ENCODE peak calls at places on chromosomes 5 and 9, in five cellular contexts. H is HCT116, W is HepG2, G is K562, K is GM12878. M is an unnamed sample.

GRCh38 chr5:177378884-177379883 is 5.0 kb upstream of the SLC34A1 start:
- DNase-seq in H (no peak), W (peak), G (peak), K (no peak), M (no peak)

GRCh38 chr5:80963966-80964481 is 3.9 kb downstream of the RASGRF2 start:
- DNase-seq in H (no peak), W (no peak), G (no peak), K (no peak), M (no peak)

GRCh38 chr5:77066823-77067442 is 20.2 kb downstream of the ZBED3 start:
- DNase-seq in H (no peak), W (no peak), G (no peak), K (no peak), M (no peak)

GRCh38 chr9:87194471-87194870 is 247.2 kb upstream of the GAS1 start:
- DNase-seq in H (no peak), W (no peak), G (no peak), K (no peak), M (no peak)

GRCh38 chr5:108387756-108388155 is 5.9 kb upstream of the FBXL17 start:
- DNase-seq in H (no peak), W (no peak), G (no peak), K (no peak), M (no peak)

GRCh38 chr9:385818-386398 is 171.2 kb downstream of the DOCK8 start:
- DNase-seq in H (peak), W (peak), G (peak), K (no peak), M (no peak)

GRCh38 chr5:172800088-172800551 is 29.1 kb upstream of the DUSP1 start:
- DNase-seq in H (no peak), W (no peak), G (no peak), K (no peak), M (no peak)

GRCh38 chr9:4547016-4547415 is 56.7 kb downstream of the SLC1A1 start:
- DNase-seq in H (no peak), W (no peak), G (no peak), K (no peak), M (no peak)

GRCh38 chr5:159099049-159099760 is 511 bp downstream of the EBF1 start:
- DNase-seq in H (no peak), W (no peak), G (peak), K (no peak), M (peak)

GRCh38 chr5:80387063-80387768 is 20.6 kb upstream of the ZFYVE16 start:
- DNase-seq in H (no peak), W (no peak), G (no peak), K (no peak), M (no peak)

GRCh38 chr5:160835376-160835775 is 16.6 kb downstream of the ATP10B start:
- DNase-seq in H (no peak), W (no peak), G (no peak), K (no peak), M (no peak)

GRCh38 chr5:173391031-173391430 is 62.8 kb upstream of the STC2 start:
- DNase-seq in H (no peak), W (no peak), G (no peak), K (no peak), M (no peak)

GRCh38 chr9:127267793-127268507 is 3.4 kb downstream of the GARNL3 start:
- DNase-seq in H (no peak), W (no peak), G (no peak), K (peak), M (no peak)

GRCh38 chr5:151215546-151215880 is 8.4 kb downstream of the CCDC69 start:
- DNase-seq in H (no peak), W (no peak), G (no peak), K (no peak), M (no peak)

GRCh38 chr5:161846731-161847130 is 1.2 kb upstream of the GABRA1 start:
- DNase-seq in H (no peak), W (no peak), G (no peak), K (no peak), M (peak)

GRCh38 chr9:115008536-115008935 is 78.1 kb upstream of the TNFSF8 start:
- DNase-seq in H (no peak), W (no peak), G (no peak), K (no peak), M (no peak)

GRCh38 chr5:114223866-114224265 is 138.0 kb upstream of the KCNN2 start:
- DNase-seq in H (peak), W (peak), G (peak), K (no peak), M (no peak)

GRCh38 chr5:1123418-1124147 is 11.7 kb upstream of the SLC12A7 start:
- DNase-seq in H (no peak), W (no peak), G (no peak), K (no peak), M (no peak)

GRCh38 chr9:11199335-11199734 is 586.5 kb upstream of the PTPRD start:
- DNase-seq in H (no peak), W (no peak), G (no peak), K (no peak), M (no peak)

GRCh38 chr5:119367502-119368237 is 11.9 kb downstream of the TNFAIP8 start:
- DNase-seq in H (no peak), W (peak), G (no peak), K (peak), M (no peak)

GRCh38 chr5:59540366-59540765 is 353.2 kb downstream of the PDE4D start:
- DNase-seq in H (no peak), W (no peak), G (no peak), K (no peak), M (no peak)

GRCh38 chr9:88898033-88898432 is 93.2 kb upstream of the S1PR3 start:
- DNase-seq in H (no peak), W (no peak), G (no peak), K (no peak), M (no peak)

GRCh38 chr5:135678640-135679268 is 100.0 kb upstream of the CXCL14 start:
- DNase-seq in H (no peak), W (no peak), G (no peak), K (no peak), M (no peak)

GRCh38 chr5:68250662-68251298 is 35.2 kb downstream of the PIK3R1 start:
- DNase-seq in H (no peak), W (no peak), G (no peak), K (no peak), M (no peak)

GRCh38 chr5:83342475-83342874 is 129.1 kb upstream of the VCAN start:
- DNase-seq in H (no peak), W (no peak), G (no peak), K (no peak), M (no peak)

GRCh38 chr9:110440796-110441195 is 103.1 kb upstream of the TXNDC8 start:
- DNase-seq in H (no peak), W (no peak), G (no peak), K (no peak), M (no peak)

GRCh38 chr5:151700816-151701215 is 14.1 kb upstream of the SPARC start:
- DNase-seq in H (no peak), W (no peak), G (no peak), K (peak), M (no peak)

GRCh38 chr9:17600962-17601593 is 22.2 kb downstream of the SH3GL2 start:
- DNase-seq in H (no peak), W (no peak), G (no peak), K (no peak), M (no peak)

GRCh38 chr5:14771195-14771594 is 100.4 kb downstream of the ANKH start:
- DNase-seq in H (no peak), W (no peak), G (no peak), K (no peak), M (no peak)

GRCh38 chr5:13985736-13986418 is 41.4 kb upstream of the DNAH5 start:
- DNase-seq in H (peak), W (peak), G (no peak), K (no peak), M (no peak)

GRCh38 chr9:85522459-85523092 is 219.2 kb downstream of the AGTPBP1 start:
- DNase-seq in H (no peak), W (no peak), G (no peak), K (no peak), M (peak)

GRCh38 chr9:137715321-137715720 is 96.5 kb downstream of the EHMT1 start:
- DNase-seq in H (no peak), W (no peak), G (no peak), K (no peak), M (no peak)

GRCh38 chr5:35677878-35678277 is 60.2 kb downstream of the SPEF2 start:
- DNase-seq in H (no peak), W (no peak), G (no peak), K (no peak), M (no peak)

GRCh38 chr9:114278881-114279570 is 43.9 kb upstream of the ORM1 start:
- DNase-seq in H (peak), W (no peak), G (no peak), K (no peak), M (peak)

GRCh38 chr5:117177302-117177701 is 602.7 kb upstream of the SEMA6A start:
- DNase-seq in H (peak), W (peak), G (no peak), K (no peak), M (no peak)

GRCh38 chr5:132456553-132457361 is 33.8 kb downstream of the IRF1 start:
- DNase-seq in H (no peak), W (no peak), G (no peak), K (peak), M (no peak)

GRCh38 chr9:127942152-127943010 is 4.7 kb upstream of the DPM2 start:
- DNase-seq in H (no peak), W (peak), G (peak), K (no peak), M (no peak)

GRCh38 chr5:6353602-6354001 is 24.7 kb downstream of the MED10 start:
- DNase-seq in H (no peak), W (no peak), G (no peak), K (no peak), M (no peak)

GRCh38 chr9:133777871-133778270 is 39.7 kb upstream of the SARDH start:
- DNase-seq in H (no peak), W (no peak), G (no peak), K (no peak), M (no peak)
- TF ChIP-seq SP1 in H (no peak), W (no peak), G (no peak), K (no peak), M (no peak)

GRCh38 chr5:40603378-40603777 is 76.3 kb upstream of the PTGER4 start:
- DNase-seq in H (no peak), W (no peak), G (no peak), K (no peak), M (no peak)

GRCh38 chr5:40601198-40601868 is 78.4 kb upstream of the PTGER4 start:
- DNase-seq in H (no peak), W (no peak), G (no peak), K (no peak), M (no peak)

GRCh38 chr5:40599676-40600075 is 80.0 kb upstream of the PTGER4 start:
- DNase-seq in H (no peak), W (no peak), G (no peak), K (no peak), M (no peak)

GRCh38 chr5:40605295-40605958 is 74.3 kb upstream of the PTGER4 start:
- DNase-seq in H (no peak), W (no peak), G (no peak), K (no peak), M (no peak)

GRCh38 chr5:40600383-40600782 is 79.3 kb upstream of the PTGER4 start:
- DNase-seq in H (no peak), W (no peak), G (no peak), K (no peak), M (no peak)
- TF ChIP-seq EZH2 in H (no peak), W (no peak), G (no peak), K (no peak), M (no peak)

DNA sequence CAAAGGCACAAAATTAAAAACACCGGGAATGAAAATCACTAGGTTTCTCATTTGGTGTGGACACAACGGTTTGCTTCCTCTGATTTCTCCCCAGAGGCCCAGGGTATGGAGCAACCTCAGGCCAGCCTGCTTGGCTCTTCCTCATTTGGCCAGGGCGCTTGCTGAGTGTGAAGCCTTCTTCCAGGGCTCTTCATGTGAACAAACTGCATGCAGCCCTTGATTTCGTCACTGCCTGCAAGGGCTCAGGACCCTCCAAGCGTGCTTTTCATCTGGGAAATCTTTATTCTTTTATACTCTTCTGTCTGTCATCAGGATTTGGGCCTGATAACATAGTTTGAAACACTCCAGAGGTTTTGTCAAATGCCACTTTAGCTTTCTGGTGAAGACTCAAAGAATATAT is 122.6 kb upstream of the KLF4 start:
- DNase-seq in H (no peak), W (no peak), G (no peak), K (no peak), M (no peak)
- TF ChIP-seq SP1 in H (no peak), W (no peak), G (no peak), K (no peak), M (no peak)

DNA sequence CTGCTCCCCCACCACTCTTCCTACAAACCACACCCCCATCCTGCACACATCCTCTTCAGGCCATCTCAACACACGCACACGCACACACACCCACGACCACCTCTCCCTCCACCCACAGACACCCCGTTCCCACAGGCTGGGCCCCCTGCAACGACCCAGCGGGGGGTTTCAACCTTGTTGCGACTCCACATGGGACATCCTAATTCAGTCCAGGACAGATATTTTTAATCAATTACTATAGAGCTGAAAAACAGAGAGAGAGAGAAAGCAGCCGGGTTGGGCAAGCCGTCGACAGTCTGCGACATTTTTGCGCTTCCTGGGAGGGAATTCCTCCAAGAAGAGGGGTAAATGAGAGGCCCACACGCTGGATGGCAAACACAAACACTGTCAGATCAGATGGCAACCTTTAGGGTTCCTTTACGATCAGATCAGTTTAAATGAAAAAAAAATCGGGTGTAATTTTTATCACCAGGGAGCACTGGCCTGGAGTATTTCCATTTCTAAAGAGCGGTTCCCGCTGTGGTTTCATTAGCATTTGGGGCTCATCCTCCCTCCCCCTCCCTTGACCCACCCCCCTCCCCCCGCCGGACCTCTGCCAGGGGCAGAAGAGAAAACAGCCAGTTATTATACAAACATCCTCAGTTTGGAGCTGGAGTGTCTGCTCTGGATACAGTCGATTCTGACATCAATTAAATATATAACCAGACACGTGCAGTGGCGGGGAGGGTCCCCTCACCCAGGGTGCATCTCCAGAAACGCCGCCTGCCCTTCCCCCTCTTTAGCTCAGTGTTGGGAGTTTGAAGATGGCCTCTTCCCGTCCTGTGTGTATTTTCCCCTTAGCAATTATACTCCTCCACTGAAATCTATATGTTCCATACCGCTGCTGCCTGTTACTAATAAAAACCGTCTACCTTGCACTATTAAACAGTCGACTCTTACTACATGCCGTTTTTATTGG is 2.3 kb upstream of the IRX2 start:
- DNase-seq in H (no peak), W (no peak), G (no peak), K (no peak), M (peak)
- TF ChIP-seq EZH2 in H (no peak), W (no peak), G (no peak), K (no peak), M (no peak)

DNA sequence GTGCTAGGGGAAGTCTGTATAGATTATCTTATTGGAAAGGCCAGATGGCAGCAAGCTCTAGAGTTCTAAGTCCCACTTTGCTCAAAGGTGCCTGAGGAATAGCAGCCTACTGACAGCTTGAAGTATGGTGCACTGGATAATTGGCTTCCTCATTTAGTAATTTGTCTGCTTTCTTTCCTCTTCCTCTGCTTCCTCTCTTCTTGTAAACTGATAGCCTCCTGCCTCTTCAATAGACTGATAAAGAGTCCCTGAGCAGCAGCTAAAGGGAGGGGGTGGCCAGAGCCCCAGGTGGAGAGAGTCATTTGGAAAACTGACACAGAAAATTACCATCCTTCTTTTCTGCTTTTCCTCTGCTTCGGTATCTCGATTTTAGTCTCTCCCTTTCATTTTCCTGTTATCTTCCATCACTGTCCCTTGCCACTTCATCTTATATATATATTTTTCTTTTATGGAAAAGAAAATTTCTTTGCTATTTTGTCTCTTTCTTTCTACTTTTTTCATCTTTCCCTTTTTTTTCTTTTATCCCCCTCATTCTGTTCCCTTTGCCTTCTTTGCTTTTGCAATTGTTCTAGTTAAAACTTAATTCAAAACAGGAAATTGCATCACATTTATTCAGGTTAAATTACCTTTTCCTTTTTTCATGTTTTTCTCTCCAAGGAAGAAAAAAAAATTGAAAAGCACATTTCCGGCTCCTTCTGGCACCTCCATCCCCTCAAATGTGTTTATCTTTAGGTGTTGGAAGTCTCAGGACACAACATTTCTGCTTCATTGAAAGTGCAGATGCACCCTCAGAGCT is 177.1 kb downstream of the FGF1 start:
- DNase-seq in H (no peak), W (no peak), G (peak), K (no peak), M (no peak)
- TF ChIP-seq SP1 in H (no peak), W (no peak), G (no peak), K (no peak), M (no peak)

DNA sequence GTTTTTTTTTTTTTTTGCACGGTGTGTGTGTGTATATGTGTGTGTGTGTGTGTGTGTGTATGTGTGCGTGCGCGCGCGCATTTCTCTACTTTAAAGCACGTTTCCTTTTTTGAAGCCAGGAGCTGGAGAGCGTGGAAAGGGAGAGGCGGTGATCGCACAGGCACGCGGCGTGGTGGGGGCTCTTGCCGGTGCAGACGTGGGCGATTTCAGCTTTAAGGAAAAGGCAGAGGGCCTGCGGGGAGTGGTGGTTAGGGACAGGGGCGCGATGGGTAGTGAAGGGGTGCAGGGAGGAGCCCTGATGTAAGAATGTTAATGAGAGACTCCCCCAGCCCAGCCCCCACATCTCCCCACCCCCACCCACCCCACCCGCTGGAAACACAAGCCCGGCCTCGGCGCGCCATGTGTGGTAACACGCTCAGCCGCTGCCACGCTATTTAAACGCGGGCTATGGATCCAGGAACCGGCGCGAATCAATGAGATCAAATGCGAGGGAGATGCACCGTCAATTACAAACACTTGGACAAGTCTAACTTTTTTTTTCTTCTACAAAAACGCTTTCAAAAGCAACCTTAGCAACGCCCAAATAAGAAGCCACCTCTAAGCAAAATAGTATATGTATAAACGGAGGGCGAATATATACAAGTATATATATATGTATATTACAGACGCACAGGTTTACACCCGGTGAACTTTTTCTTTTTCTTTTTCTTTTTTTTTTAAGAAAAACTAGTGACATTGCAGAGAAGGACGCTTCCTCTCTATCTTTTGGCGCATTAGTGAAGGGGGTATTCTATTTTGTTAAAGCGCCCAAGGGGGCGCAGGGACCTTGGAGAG is at the start of gene NPR3:
- DNase-seq in H (no peak), W (no peak), G (no peak), K (no peak), M (no peak)
- TF ChIP-seq EZH2 in H (no peak), W (no peak), G (no peak), K (no peak), M (no peak)

GRCh38 chr5:133921899-133922468 is 46.4 kb downstream of the C5orf15 start:
- DNase-seq in H (no peak), W (no peak), G (no peak), K (no peak), M (no peak)
- TF ChIP-seq SP1 in H (no peak), W (no peak), G (no peak), K (no peak), M (no peak)